ENCODE peak calls at places on chromosome 5, in seven cellular contexts. One of them, this sample, is unnamed.

GRCh38 chr5:148776780-148777179 is 49.6 kb upstream of the ADRB2 start:
- DNase-seq in esophagus muscularis mucosa: no peak
- DNase-seq in IMR-90: peak
- DNase-seq in body of pancreas: no peak
- DNase-seq in spleen: no peak
- DNase-seq in K562: no peak
- DNase-seq in A549: peak
- DNase-seq in this sample: peak

GRCh38 chr5:123482258-123482657 is 29.7 kb upstream of the CSNK1G3 start:
- DNase-seq in esophagus muscularis mucosa: no peak
- DNase-seq in IMR-90: peak
- DNase-seq in body of pancreas: no peak
- DNase-seq in spleen: no peak
- DNase-seq in K562: no peak
- DNase-seq in A549: no peak
- DNase-seq in this sample: no peak

GRCh38 chr5:16791036-16791705 is 144.9 kb downstream of the MYO10 start:
- DNase-seq in esophagus muscularis mucosa: no peak
- DNase-seq in IMR-90: peak
- DNase-seq in body of pancreas: peak
- DNase-seq in spleen: no peak
- DNase-seq in K562: peak
- DNase-seq in A549: peak
- DNase-seq in this sample: peak

GRCh38 chr5:169290895-169291294 is 10.0 kb downstream of the SLIT3 start:
- DNase-seq in esophagus muscularis mucosa: no peak
- DNase-seq in IMR-90: no peak
- DNase-seq in body of pancreas: no peak
- DNase-seq in spleen: no peak
- DNase-seq in K562: no peak
- DNase-seq in A549: no peak
- DNase-seq in this sample: no peak

GRCh38 chr5:14851597-14851996 is 20.0 kb downstream of the ANKH start:
- DNase-seq in esophagus muscularis mucosa: no peak
- DNase-seq in IMR-90: no peak
- DNase-seq in body of pancreas: no peak
- DNase-seq in spleen: no peak
- DNase-seq in K562: no peak
- DNase-seq in A549: no peak
- DNase-seq in this sample: no peak

GRCh38 chr5:41857989-41858388 is 12.2 kb downstream of the OXCT1 start:
- DNase-seq in esophagus muscularis mucosa: no peak
- DNase-seq in IMR-90: no peak
- DNase-seq in body of pancreas: no peak
- DNase-seq in spleen: no peak
- DNase-seq in K562: no peak
- DNase-seq in A549: no peak
- DNase-seq in this sample: no peak

GRCh38 chr5:117286813-117287212 is 712.2 kb upstream of the SEMA6A start:
- DNase-seq in esophagus muscularis mucosa: no peak
- DNase-seq in IMR-90: no peak
- DNase-seq in body of pancreas: no peak
- DNase-seq in spleen: no peak
- DNase-seq in K562: no peak
- DNase-seq in A549: no peak
- DNase-seq in this sample: no peak

GRCh38 chr5:87390576-87391199 is 22.0 kb downstream of the CCNH start:
- DNase-seq in esophagus muscularis mucosa: no peak
- DNase-seq in IMR-90: peak
- DNase-seq in body of pancreas: no peak
- DNase-seq in spleen: no peak
- DNase-seq in K562: no peak
- DNase-seq in A549: no peak
- DNase-seq in this sample: no peak

GRCh38 chr5:39465843-39466242 is 41.1 kb upstream of the DAB2 start:
- DNase-seq in esophagus muscularis mucosa: no peak
- DNase-seq in IMR-90: no peak
- DNase-seq in body of pancreas: no peak
- DNase-seq in spleen: no peak
- DNase-seq in K562: no peak
- DNase-seq in A549: no peak
- DNase-seq in this sample: no peak

GRCh38 chr5:172494630-172495505 is 40.5 kb upstream of the SH3PXD2B start:
- DNase-seq in esophagus muscularis mucosa: peak
- DNase-seq in IMR-90: no peak
- DNase-seq in body of pancreas: no peak
- DNase-seq in spleen: no peak
- DNase-seq in K562: no peak
- DNase-seq in A549: no peak
- DNase-seq in this sample: no peak

GRCh38 chr5:48192-48591 is 43.8 kb upstream of the PLEKHG4B start:
- DNase-seq in esophagus muscularis mucosa: no peak
- DNase-seq in IMR-90: no peak
- DNase-seq in body of pancreas: peak
- DNase-seq in spleen: no peak
- DNase-seq in K562: no peak
- DNase-seq in A549: no peak
- DNase-seq in this sample: no peak

GRCh38 chr5:148913985-148914421 is 87.6 kb downstream of the ADRB2 start:
- DNase-seq in esophagus muscularis mucosa: no peak
- DNase-seq in IMR-90: peak
- DNase-seq in body of pancreas: no peak
- DNase-seq in spleen: no peak
- DNase-seq in K562: no peak
- DNase-seq in A549: no peak
- DNase-seq in this sample: no peak

GRCh38 chr5:93579561-93580386 is 1.2 kb downstream of the NR2F1-AS1 start:
- DNase-seq in esophagus muscularis mucosa: no peak
- DNase-seq in IMR-90: peak
- DNase-seq in body of pancreas: peak
- DNase-seq in spleen: peak
- DNase-seq in K562: no peak
- DNase-seq in A549: no peak
- DNase-seq in this sample: peak

GRCh38 chr5:152105085-152105484 is 180.4 kb upstream of the GLRA1 start:
- DNase-seq in esophagus muscularis mucosa: no peak
- DNase-seq in IMR-90: no peak
- DNase-seq in body of pancreas: no peak
- DNase-seq in spleen: no peak
- DNase-seq in K562: no peak
- DNase-seq in A549: no peak
- DNase-seq in this sample: no peak

GRCh38 chr5:83029-83428 is 8.9 kb upstream of the PLEKHG4B start:
- DNase-seq in esophagus muscularis mucosa: no peak
- DNase-seq in IMR-90: no peak
- DNase-seq in body of pancreas: no peak
- DNase-seq in spleen: no peak
- DNase-seq in K562: no peak
- DNase-seq in A549: no peak
- DNase-seq in this sample: no peak

GRCh38 chr5:79829260-79829659 is 139.6 kb downstream of the CMYA5 start:
- DNase-seq in esophagus muscularis mucosa: no peak
- DNase-seq in IMR-90: no peak
- DNase-seq in body of pancreas: no peak
- DNase-seq in spleen: no peak
- DNase-seq in K562: no peak
- DNase-seq in A549: peak
- DNase-seq in this sample: peak

GRCh38 chr5:67038817-67039603 is 157.6 kb downstream of the CD180 start:
- DNase-seq in esophagus muscularis mucosa: no peak
- DNase-seq in IMR-90: peak
- DNase-seq in body of pancreas: no peak
- DNase-seq in spleen: no peak
- DNase-seq in K562: no peak
- DNase-seq in A549: no peak
- DNase-seq in this sample: no peak

GRCh38 chr5:178588769-178589168 is 1.4 kb downstream of the COL23A1 start:
- DNase-seq in esophagus muscularis mucosa: no peak
- DNase-seq in IMR-90: no peak
- DNase-seq in body of pancreas: no peak
- DNase-seq in spleen: no peak
- DNase-seq in K562: no peak
- DNase-seq in A549: no peak
- DNase-seq in this sample: no peak

GRCh38 chr5:132840896-132841818 is 10.7 kb upstream of the SHROOM1 start:
- DNase-seq in esophagus muscularis mucosa: no peak
- DNase-seq in IMR-90: peak
- DNase-seq in body of pancreas: no peak
- DNase-seq in spleen: no peak
- DNase-seq in K562: no peak
- DNase-seq in A549: no peak
- DNase-seq in this sample: no peak

GRCh38 chr5:29042152-29042551 is 2003.8 kb upstream of the CDH9 start:
- DNase-seq in esophagus muscularis mucosa: no peak
- DNase-seq in IMR-90: no peak
- DNase-seq in body of pancreas: no peak
- DNase-seq in spleen: no peak
- DNase-seq in K562: no peak
- DNase-seq in A549: no peak
- DNase-seq in this sample: no peak

GRCh38 chr5:99061711-99062110 is 132.9 kb upstream of the CHD1 start:
- DNase-seq in esophagus muscularis mucosa: no peak
- DNase-seq in IMR-90: peak
- DNase-seq in body of pancreas: no peak
- DNase-seq in spleen: no peak
- DNase-seq in K562: no peak
- DNase-seq in A549: no peak
- DNase-seq in this sample: no peak

GRCh38 chr5:1536298-1537165 is 12.8 kb upstream of the LPCAT1 start:
- DNase-seq in esophagus muscularis mucosa: no peak
- DNase-seq in IMR-90: peak
- DNase-seq in body of pancreas: no peak
- DNase-seq in spleen: peak
- DNase-seq in K562: no peak
- DNase-seq in A549: no peak
- DNase-seq in this sample: no peak

DNA sequence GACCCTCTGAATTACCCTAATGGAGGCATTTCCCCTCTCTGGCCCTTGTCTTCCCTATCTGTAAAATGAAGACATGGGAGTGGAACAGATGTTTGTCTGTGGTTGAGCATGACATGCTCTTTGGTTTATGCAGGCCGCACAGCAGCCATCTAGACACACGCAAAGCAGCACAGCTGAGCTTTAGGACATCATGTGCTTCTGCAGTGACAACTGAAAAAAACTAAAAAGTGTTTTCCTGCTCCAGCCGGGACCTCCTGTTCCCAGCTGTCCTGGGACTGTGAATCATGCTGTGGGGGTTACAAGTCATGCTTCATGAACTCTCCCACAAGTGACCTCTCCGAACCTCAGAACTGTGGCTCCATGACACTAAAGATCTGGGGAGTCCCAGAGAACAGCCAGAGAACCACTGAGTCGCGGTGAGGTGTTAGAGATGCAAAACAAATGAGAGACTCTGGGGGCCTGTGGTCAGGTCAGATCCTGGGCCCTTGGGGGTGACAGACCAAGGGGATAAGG is 1.7 kb downstream of the SMIM3 start:
- DNase-seq in esophagus muscularis mucosa: no peak
- DNase-seq in IMR-90: peak
- DNase-seq in body of pancreas: peak
- DNase-seq in spleen: no peak
- DNase-seq in K562: no peak
- DNase-seq in A549: no peak
- DNase-seq in this sample: no peak
- TF ChIP-seq POLR2A in esophagus muscularis mucosa: no peak
- TF ChIP-seq POLR2A in IMR-90: no peak
- TF ChIP-seq POLR2A in body of pancreas: peak
- TF ChIP-seq POLR2A in spleen: no peak
- TF ChIP-seq POLR2A in K562: no peak
- TF ChIP-seq POLR2A in A549: no peak
- TF ChIP-seq POLR2A in this sample: no peak

GRCh38 chr5:177516601-177517568 is at the start of gene DDX41:
- DNase-seq in esophagus muscularis mucosa: peak
- DNase-seq in IMR-90: peak
- DNase-seq in body of pancreas: peak
- DNase-seq in spleen: peak
- DNase-seq in K562: peak
- DNase-seq in A549: peak
- DNase-seq in this sample: peak
- TF ChIP-seq POLR2A in esophagus muscularis mucosa: no peak
- TF ChIP-seq POLR2A in IMR-90: peak
- TF ChIP-seq POLR2A in body of pancreas: peak
- TF ChIP-seq POLR2A in spleen: no peak
- TF ChIP-seq POLR2A in K562: peak
- TF ChIP-seq POLR2A in A549: peak
- TF ChIP-seq POLR2A in this sample: peak

DNA sequence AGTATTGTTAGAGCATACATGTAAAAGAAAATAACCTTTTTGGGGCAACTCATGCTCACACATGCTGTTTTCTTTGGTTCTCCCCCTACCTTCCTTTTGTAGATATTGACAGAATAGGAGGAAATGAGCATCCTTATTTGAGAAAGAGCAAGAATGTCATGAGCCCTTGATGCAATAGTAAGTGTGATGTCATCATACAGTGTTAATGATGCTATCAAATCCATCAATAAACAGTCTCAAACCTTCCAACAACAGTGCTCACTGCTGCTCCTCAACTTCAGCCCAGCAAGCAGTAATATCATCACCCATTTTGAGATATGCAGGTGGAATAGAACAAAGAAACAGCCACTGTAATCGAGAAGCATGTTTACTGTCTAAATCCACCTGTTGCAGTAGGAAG is 85.5 kb upstream of the PPP1R2B start:
- DNase-seq in esophagus muscularis mucosa: no peak
- DNase-seq in IMR-90: no peak
- DNase-seq in body of pancreas: no peak
- DNase-seq in spleen: no peak
- DNase-seq in K562: no peak
- DNase-seq in A549: no peak
- DNase-seq in this sample: no peak
- TF ChIP-seq POLR2A in esophagus muscularis mucosa: no peak
- TF ChIP-seq POLR2A in IMR-90: no peak
- TF ChIP-seq POLR2A in body of pancreas: no peak
- TF ChIP-seq POLR2A in spleen: no peak
- TF ChIP-seq POLR2A in K562: no peak
- TF ChIP-seq POLR2A in A549: no peak
- TF ChIP-seq POLR2A in this sample: no peak

DNA sequence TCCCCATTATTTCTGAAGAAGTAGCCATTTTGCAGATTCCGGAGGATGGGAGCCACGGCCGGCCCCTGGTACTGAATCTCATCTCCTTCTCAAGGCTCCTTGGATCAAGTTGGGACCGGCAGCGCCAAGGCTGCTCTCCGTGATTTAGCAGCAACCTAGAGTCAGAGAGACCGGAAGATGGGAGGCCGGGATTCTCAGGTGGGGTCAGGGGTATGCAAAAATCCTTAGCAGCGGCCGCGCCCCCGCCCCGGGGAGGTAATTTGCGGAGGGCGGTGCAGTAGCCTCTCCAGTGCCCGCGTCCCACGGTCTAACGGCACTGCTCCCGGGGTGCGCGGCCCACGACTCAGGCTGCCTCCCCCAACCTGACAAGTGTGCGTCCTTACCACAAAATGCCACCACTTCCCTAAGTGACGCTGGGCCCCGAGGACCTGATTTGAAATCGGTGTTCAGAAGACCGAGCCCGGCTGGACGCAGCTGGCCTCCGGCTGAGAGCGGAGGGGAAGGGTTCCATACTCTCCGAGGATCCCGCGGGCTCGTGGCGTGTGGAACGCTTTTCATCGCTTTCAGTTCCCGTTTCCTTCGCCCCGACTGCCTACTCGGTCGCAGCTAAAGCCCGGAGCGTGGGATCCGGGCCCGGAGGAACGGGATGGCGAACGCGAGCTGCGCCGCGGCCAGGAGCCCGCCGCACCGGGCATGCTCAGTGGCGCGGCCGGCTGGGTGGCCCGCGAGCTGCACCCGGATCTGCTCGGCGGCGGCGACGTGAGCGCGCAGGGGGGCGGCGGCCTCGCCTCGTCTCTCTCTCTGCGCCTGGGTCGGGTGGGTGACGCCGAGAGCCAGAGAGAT is at the start of gene SCAMP1:
- DNase-seq in esophagus muscularis mucosa: peak
- DNase-seq in IMR-90: peak
- DNase-seq in body of pancreas: peak
- DNase-seq in spleen: peak
- DNase-seq in K562: peak
- DNase-seq in A549: peak
- DNase-seq in this sample: peak
- TF ChIP-seq POLR2A in esophagus muscularis mucosa: peak
- TF ChIP-seq POLR2A in IMR-90: peak
- TF ChIP-seq POLR2A in body of pancreas: peak
- TF ChIP-seq POLR2A in spleen: peak
- TF ChIP-seq POLR2A in K562: peak
- TF ChIP-seq POLR2A in A549: peak
- TF ChIP-seq POLR2A in this sample: peak